ENCODE peak calls at places on chromosomes 5 and 9, in six cellular contexts. One of them, this sample, is unnamed.

GRCh38 chr9:3386753-3387152 is 139.0 kb downstream of the RFX3 start:
- DNase-seq in K562: no peak
- DNase-seq in IMR-90: no peak
- DNase-seq in A549: no peak
- DNase-seq in HepG2: no peak
- DNase-seq in GM12878: no peak
- DNase-seq in this sample: no peak

GRCh38 chr5:142674438-142675210 is 11.3 kb downstream of the FGF1 start:
- DNase-seq in K562: no peak
- DNase-seq in IMR-90: peak
- DNase-seq in A549: no peak
- DNase-seq in HepG2: no peak
- DNase-seq in GM12878: no peak
- DNase-seq in this sample: no peak

GRCh38 chr5:68362331-68362730 is 146.8 kb downstream of the PIK3R1 start:
- DNase-seq in K562: no peak
- DNase-seq in IMR-90: no peak
- DNase-seq in A549: no peak
- DNase-seq in HepG2: no peak
- DNase-seq in GM12878: no peak
- DNase-seq in this sample: no peak

GRCh38 chr5:127305486-127305885 is 14.9 kb downstream of the MEGF10 start:
- DNase-seq in K562: no peak
- DNase-seq in IMR-90: no peak
- DNase-seq in A549: no peak
- DNase-seq in HepG2: no peak
- DNase-seq in GM12878: no peak
- DNase-seq in this sample: no peak

GRCh38 chr9:6109571-6109970 is 94.1 kb upstream of the RANBP6 start:
- DNase-seq in K562: no peak
- DNase-seq in IMR-90: peak
- DNase-seq in A549: no peak
- DNase-seq in HepG2: no peak
- DNase-seq in GM12878: no peak
- DNase-seq in this sample: no peak

GRCh38 chr9:127224883-127225739 is 39.5 kb upstream of the GARNL3 start:
- DNase-seq in K562: peak
- DNase-seq in IMR-90: peak
- DNase-seq in A549: peak
- DNase-seq in HepG2: peak
- DNase-seq in GM12878: no peak
- DNase-seq in this sample: peak

GRCh38 chr5:150488519-150489357 is 19.2 kb upstream of the NDST1 start:
- DNase-seq in K562: peak
- DNase-seq in IMR-90: peak
- DNase-seq in A549: no peak
- DNase-seq in HepG2: no peak
- DNase-seq in GM12878: no peak
- DNase-seq in this sample: no peak

GRCh38 chr5:675876-676698 is 17.1 kb downstream of the TPPP start:
- DNase-seq in K562: no peak
- DNase-seq in IMR-90: no peak
- DNase-seq in A549: no peak
- DNase-seq in HepG2: no peak
- DNase-seq in GM12878: no peak
- DNase-seq in this sample: no peak

GRCh38 chr9:75229605-75230332 is 141.5 kb downstream of the OSTF1 start:
- DNase-seq in K562: no peak
- DNase-seq in IMR-90: no peak
- DNase-seq in A549: peak
- DNase-seq in HepG2: peak
- DNase-seq in GM12878: no peak
- DNase-seq in this sample: no peak

GRCh38 chr9:96460877-96461276 is 10.9 kb downstream of the HABP4 start:
- DNase-seq in K562: no peak
- DNase-seq in IMR-90: peak
- DNase-seq in A549: no peak
- DNase-seq in HepG2: no peak
- DNase-seq in GM12878: no peak
- DNase-seq in this sample: no peak

GRCh38 chr5:66595877-66596790 is at the start of gene MAST4:
- DNase-seq in K562: peak
- DNase-seq in IMR-90: peak
- DNase-seq in A549: peak
- DNase-seq in HepG2: peak
- DNase-seq in GM12878: no peak
- DNase-seq in this sample: peak

GRCh38 chr5:83577036-83577636 is 105.6 kb downstream of the VCAN start:
- DNase-seq in K562: no peak
- DNase-seq in IMR-90: peak
- DNase-seq in A549: peak
- DNase-seq in HepG2: peak
- DNase-seq in GM12878: no peak
- DNase-seq in this sample: no peak

GRCh38 chr9:109176386-109176785 is 9.3 kb upstream of the FRRS1L start:
- DNase-seq in K562: no peak
- DNase-seq in IMR-90: no peak
- DNase-seq in A549: no peak
- DNase-seq in HepG2: no peak
- DNase-seq in GM12878: no peak
- DNase-seq in this sample: no peak

DNA sequence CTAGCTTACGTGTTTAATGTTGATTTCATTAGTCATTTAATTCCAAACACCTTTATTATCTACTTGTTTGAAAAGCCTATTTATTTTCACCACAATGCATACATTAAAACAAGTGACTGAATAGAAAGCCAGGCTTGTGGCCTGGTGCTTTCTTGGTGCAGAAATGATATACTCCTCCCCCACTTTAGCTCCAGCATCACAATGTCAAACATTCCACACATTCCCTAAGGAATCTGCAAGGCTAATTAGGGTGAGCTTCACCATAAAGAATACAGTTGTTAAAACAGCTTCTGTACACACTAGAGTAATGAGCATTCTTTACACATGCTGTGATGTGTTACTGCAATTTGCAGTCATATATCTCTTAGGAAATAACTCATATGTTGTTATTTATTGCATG is 705.8 kb downstream of the CETN3 start:
- DNase-seq in K562: no peak
- DNase-seq in IMR-90: no peak
- DNase-seq in A549: no peak
- DNase-seq in HepG2: no peak
- DNase-seq in GM12878: no peak
- DNase-seq in this sample: no peak
- TF ChIP-seq BHLHE40 in K562: no peak
- TF ChIP-seq BHLHE40 in IMR-90: no peak
- TF ChIP-seq BHLHE40 in A549: no peak
- TF ChIP-seq BHLHE40 in HepG2: no peak
- TF ChIP-seq BHLHE40 in GM12878: no peak
- TF ChIP-seq BHLHE40 in this sample: no peak

DNA sequence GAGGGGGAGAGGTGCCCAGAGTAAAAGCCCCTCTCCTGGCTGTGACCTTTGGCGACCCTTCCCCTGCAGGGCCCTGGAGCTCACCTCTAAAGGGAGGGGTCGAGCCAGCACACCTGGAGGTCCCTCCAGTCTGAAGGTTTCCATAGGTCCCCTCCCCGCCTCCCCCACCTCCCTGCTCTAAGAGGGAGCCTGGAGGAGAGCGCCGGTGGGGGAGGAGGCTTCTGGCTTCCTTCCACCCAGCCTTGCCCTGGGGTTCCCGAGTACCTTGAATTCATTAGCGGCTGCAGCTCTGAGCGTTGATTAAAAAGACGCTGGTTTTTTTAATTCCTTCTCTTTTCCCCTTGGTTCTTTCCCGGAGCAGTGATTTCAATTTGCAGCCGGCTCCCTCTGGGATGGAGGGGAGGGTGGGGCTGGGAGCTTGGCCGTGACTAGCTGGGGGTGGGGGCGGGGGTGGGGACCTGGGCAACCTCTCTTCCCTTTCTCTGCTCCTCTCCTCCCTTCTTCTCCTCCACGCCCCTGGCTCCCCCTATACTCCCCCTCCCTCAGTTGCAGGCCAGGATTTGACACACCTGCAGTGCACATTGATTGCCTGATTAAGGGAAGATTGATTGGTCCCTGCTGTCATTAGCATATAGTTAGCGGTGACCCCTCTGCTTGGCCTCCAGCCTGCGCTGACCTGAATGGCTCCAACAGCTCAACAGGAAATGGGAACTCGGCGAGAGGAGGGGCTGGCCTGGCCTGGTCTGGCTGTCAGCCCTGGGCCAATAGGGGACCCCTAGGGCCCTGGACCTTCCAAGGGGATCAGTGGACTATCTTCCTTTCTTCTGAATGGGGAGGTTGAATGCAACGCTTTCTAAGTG is 67.5 kb upstream of the RAPGEF1 start:
- DNase-seq in K562: no peak
- DNase-seq in IMR-90: no peak
- DNase-seq in A549: no peak
- DNase-seq in HepG2: no peak
- DNase-seq in GM12878: no peak
- DNase-seq in this sample: no peak
- TF ChIP-seq BHLHE40 in K562: no peak
- TF ChIP-seq BHLHE40 in IMR-90: no peak
- TF ChIP-seq BHLHE40 in A549: no peak
- TF ChIP-seq BHLHE40 in HepG2: no peak
- TF ChIP-seq BHLHE40 in GM12878: no peak
- TF ChIP-seq BHLHE40 in this sample: no peak

GRCh38 chr5:135954899-135955298 is at the start of gene LECT2:
- DNase-seq in K562: no peak
- DNase-seq in IMR-90: no peak
- DNase-seq in A549: no peak
- DNase-seq in HepG2: no peak
- DNase-seq in GM12878: no peak
- DNase-seq in this sample: no peak
- TF ChIP-seq BHLHE40 in K562: no peak
- TF ChIP-seq BHLHE40 in IMR-90: no peak
- TF ChIP-seq BHLHE40 in A549: no peak
- TF ChIP-seq BHLHE40 in HepG2: no peak
- TF ChIP-seq BHLHE40 in GM12878: no peak
- TF ChIP-seq BHLHE40 in this sample: no peak

GRCh38 chr5:147310059-147310704 is 75.4 kb downstream of the STK32A start:
- DNase-seq in K562: no peak
- DNase-seq in IMR-90: peak
- DNase-seq in A549: peak
- DNase-seq in HepG2: no peak
- DNase-seq in GM12878: no peak
- DNase-seq in this sample: no peak
- TF ChIP-seq BHLHE40 in K562: no peak
- TF ChIP-seq BHLHE40 in IMR-90: no peak
- TF ChIP-seq BHLHE40 in A549: no peak
- TF ChIP-seq BHLHE40 in HepG2: no peak
- TF ChIP-seq BHLHE40 in GM12878: no peak
- TF ChIP-seq BHLHE40 in this sample: no peak

DNA sequence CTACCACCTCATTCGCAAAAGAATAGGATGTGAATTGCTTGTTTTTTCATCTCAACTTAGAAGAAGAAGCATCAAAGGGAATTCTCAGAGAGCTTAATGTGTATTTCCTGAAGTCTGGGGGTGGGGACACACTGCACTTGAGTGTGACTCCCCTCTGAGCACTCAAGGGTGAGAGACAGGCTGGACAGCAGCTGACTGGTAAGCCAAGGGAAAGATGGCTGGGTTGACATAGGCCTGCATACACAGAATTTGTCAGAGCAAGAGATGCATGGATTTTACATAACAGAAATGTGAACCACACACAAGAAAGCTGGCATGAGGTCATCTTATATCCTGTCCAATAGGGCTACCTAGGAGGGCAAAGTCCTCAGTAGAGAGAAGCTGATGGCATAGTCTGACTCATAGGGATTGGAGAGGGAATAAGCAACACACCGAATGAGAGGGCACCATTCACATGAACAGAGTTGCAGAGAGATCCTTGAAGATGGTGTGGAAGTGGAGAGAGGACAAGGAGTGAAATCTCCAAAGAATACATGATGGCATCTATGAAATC is 114.3 kb upstream of the EPB41L4A start:
- DNase-seq in K562: no peak
- DNase-seq in IMR-90: no peak
- DNase-seq in A549: peak
- DNase-seq in HepG2: peak
- DNase-seq in GM12878: no peak
- DNase-seq in this sample: no peak
- TF ChIP-seq BHLHE40 in K562: no peak
- TF ChIP-seq BHLHE40 in IMR-90: no peak
- TF ChIP-seq BHLHE40 in A549: no peak
- TF ChIP-seq BHLHE40 in HepG2: no peak
- TF ChIP-seq BHLHE40 in GM12878: no peak
- TF ChIP-seq BHLHE40 in this sample: no peak

This sample was measured in HEK293T.